ENCODE peak calls at places on chromosomes 12 and 14, in seven cellular contexts. One of them, this sample, is unnamed.

GRCh38 chr14:54727929-54728328 is 161.0 kb downstream of the SAMD4A start:
- DNase-seq in trophoblast cell: no peak
- DNase-seq in IMR-90: no peak
- DNase-seq in neuronal stem cell: no peak
- DNase-seq in mesenchymal stem cell: no peak
- DNase-seq in mesendoderm: no peak
- DNase-seq in H1: no peak
- DNase-seq in this sample: no peak

GRCh38 chr14:83838221-83838620 is 1691.7 kb upstream of the FLRT2 start:
- DNase-seq in trophoblast cell: no peak
- DNase-seq in IMR-90: peak
- DNase-seq in neuronal stem cell: no peak
- DNase-seq in mesenchymal stem cell: peak
- DNase-seq in mesendoderm: peak
- DNase-seq in H1: no peak
- DNase-seq in this sample: no peak

GRCh38 chr12:16526693-16527092 is 79.3 kb downstream of the LMO3 start:
- DNase-seq in trophoblast cell: peak
- DNase-seq in IMR-90: peak
- DNase-seq in neuronal stem cell: no peak
- DNase-seq in mesenchymal stem cell: peak
- DNase-seq in mesendoderm: peak
- DNase-seq in H1: no peak
- DNase-seq in this sample: no peak

GRCh38 chr12:50925342-50925651 is 27.0 kb upstream of the HIGD1C start:
- DNase-seq in trophoblast cell: no peak
- DNase-seq in IMR-90: no peak
- DNase-seq in neuronal stem cell: no peak
- DNase-seq in mesenchymal stem cell: no peak
- DNase-seq in mesendoderm: no peak
- DNase-seq in H1: no peak
- DNase-seq in this sample: peak

GRCh38 chr14:24098927-24099813 is 5.1 kb downstream of the PCK2 start:
- DNase-seq in trophoblast cell: no peak
- DNase-seq in IMR-90: no peak
- DNase-seq in neuronal stem cell: no peak
- DNase-seq in mesenchymal stem cell: no peak
- DNase-seq in mesendoderm: no peak
- DNase-seq in H1: no peak
- DNase-seq in this sample: no peak

GRCh38 chr12:91608562-91608961 is 425.9 kb upstream of the DCN start:
- DNase-seq in trophoblast cell: no peak
- DNase-seq in IMR-90: no peak
- DNase-seq in neuronal stem cell: no peak
- DNase-seq in mesenchymal stem cell: peak
- DNase-seq in mesendoderm: no peak
- DNase-seq in H1: no peak
- DNase-seq in this sample: no peak

GRCh38 chr12:7555752-7556151 is 52.2 kb upstream of the CD163 start:
- DNase-seq in trophoblast cell: peak
- DNase-seq in IMR-90: peak
- DNase-seq in neuronal stem cell: no peak
- DNase-seq in mesenchymal stem cell: peak
- DNase-seq in mesendoderm: no peak
- DNase-seq in H1: no peak
- DNase-seq in this sample: no peak

GRCh38 chr14:54893151-54893760 is 9.4 kb downstream of the GCH1 start:
- DNase-seq in trophoblast cell: peak
- DNase-seq in IMR-90: peak
- DNase-seq in neuronal stem cell: no peak
- DNase-seq in mesenchymal stem cell: peak
- DNase-seq in mesendoderm: peak
- DNase-seq in H1: no peak
- DNase-seq in this sample: no peak

GRCh38 chr12:122028601-122029560 is 7.2 kb downstream of the BCL7A start:
- DNase-seq in trophoblast cell: no peak
- DNase-seq in IMR-90: no peak
- DNase-seq in neuronal stem cell: no peak
- DNase-seq in mesenchymal stem cell: no peak
- DNase-seq in mesendoderm: no peak
- DNase-seq in H1: no peak
- DNase-seq in this sample: no peak

GRCh38 chr12:69007166-69007857 is 74.3 kb upstream of the CPM start:
- DNase-seq in trophoblast cell: peak
- DNase-seq in IMR-90: peak
- DNase-seq in neuronal stem cell: peak
- DNase-seq in mesenchymal stem cell: peak
- DNase-seq in mesendoderm: no peak
- DNase-seq in H1: no peak
- DNase-seq in this sample: peak

GRCh38 chr14:75549169-75549568 is 26.9 kb downstream of the BATF start:
- DNase-seq in trophoblast cell: no peak
- DNase-seq in IMR-90: no peak
- DNase-seq in neuronal stem cell: no peak
- DNase-seq in mesenchymal stem cell: no peak
- DNase-seq in mesendoderm: no peak
- DNase-seq in H1: no peak
- DNase-seq in this sample: no peak

GRCh38 chr12:42296503-42297109 is 29.3 kb downstream of the ZCRB1 start:
- DNase-seq in trophoblast cell: peak
- DNase-seq in IMR-90: no peak
- DNase-seq in neuronal stem cell: no peak
- DNase-seq in mesenchymal stem cell: peak
- DNase-seq in mesendoderm: peak
- DNase-seq in H1: peak
- DNase-seq in this sample: no peak

GRCh38 chr14:95488376-95489162 is 27.9 kb downstream of the SYNE3 start:
- DNase-seq in trophoblast cell: peak
- DNase-seq in IMR-90: peak
- DNase-seq in neuronal stem cell: no peak
- DNase-seq in mesenchymal stem cell: no peak
- DNase-seq in mesendoderm: no peak
- DNase-seq in H1: no peak
- DNase-seq in this sample: no peak

GRCh38 chr14:70886421-70887206 is 20.6 kb upstream of the PCNX1 start:
- DNase-seq in trophoblast cell: no peak
- DNase-seq in IMR-90: no peak
- DNase-seq in neuronal stem cell: no peak
- DNase-seq in mesenchymal stem cell: peak
- DNase-seq in mesendoderm: peak
- DNase-seq in H1: no peak
- DNase-seq in this sample: no peak

GRCh38 chr12:13368431-13368830 is 171.9 kb downstream of the EMP1 start:
- DNase-seq in trophoblast cell: no peak
- DNase-seq in IMR-90: no peak
- DNase-seq in neuronal stem cell: no peak
- DNase-seq in mesenchymal stem cell: no peak
- DNase-seq in mesendoderm: peak
- DNase-seq in H1: peak
- DNase-seq in this sample: no peak

GRCh38 chr14:31760277-31760676 is 199.1 kb downstream of the NUBPL start:
- DNase-seq in trophoblast cell: no peak
- DNase-seq in IMR-90: no peak
- DNase-seq in neuronal stem cell: no peak
- DNase-seq in mesenchymal stem cell: no peak
- DNase-seq in mesendoderm: no peak
- DNase-seq in H1: no peak
- DNase-seq in this sample: no peak

DNA sequence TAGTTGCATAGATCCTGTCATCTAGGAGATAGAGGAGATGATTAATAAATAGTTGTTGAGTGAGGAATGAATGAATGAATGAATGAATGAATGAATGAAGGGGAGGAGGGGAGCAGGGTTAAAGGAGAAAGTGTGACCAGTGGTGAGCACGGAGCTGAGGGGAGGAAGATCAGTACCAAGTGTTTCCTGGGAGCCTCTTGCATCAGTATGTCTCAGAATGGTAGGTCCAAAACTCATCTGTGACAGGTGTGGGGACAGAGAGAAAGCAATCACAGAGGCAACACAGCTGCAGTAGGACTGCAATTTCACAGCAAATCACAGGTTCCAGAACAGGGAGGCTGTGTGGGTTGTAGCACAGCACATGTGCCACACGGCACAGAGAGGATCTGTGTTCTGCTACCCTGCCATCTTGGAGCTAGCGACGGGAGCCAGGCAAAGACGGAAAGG is 14.5 kb upstream of the TNFRSF1A start:
- DNase-seq in trophoblast cell: no peak
- DNase-seq in IMR-90: no peak
- DNase-seq in neuronal stem cell: no peak
- DNase-seq in mesenchymal stem cell: no peak
- DNase-seq in mesendoderm: no peak
- DNase-seq in H1: no peak
- DNase-seq in this sample: no peak
- H2BK5ac ChIP-seq in trophoblast cell: no peak
- H2BK5ac ChIP-seq in IMR-90: no peak
- H2BK5ac ChIP-seq in neuronal stem cell: no peak
- H2BK5ac ChIP-seq in mesenchymal stem cell: no peak
- H2BK5ac ChIP-seq in mesendoderm: no peak
- H2BK5ac ChIP-seq in H1: no peak
- H2BK5ac ChIP-seq in this sample: no peak

DNA sequence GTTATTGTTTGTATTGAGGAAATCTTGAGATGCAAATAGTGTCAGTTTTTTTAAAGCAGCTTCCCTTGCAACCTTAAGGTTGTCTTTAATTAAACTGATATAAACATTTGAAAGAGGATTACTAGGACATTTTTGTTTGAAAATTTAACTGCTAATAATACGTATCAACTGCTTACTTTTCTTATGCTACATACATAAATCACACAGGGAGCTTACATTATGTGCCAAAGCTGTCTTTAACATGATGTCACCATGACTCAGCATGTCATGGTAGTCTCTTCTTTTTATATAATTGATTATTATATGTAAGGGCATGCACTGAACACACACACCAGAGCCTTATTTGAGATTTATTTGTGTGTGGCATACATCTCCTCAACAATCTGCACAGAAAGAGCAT is 63.0 kb upstream of the PTHLH start:
- DNase-seq in trophoblast cell: peak
- DNase-seq in IMR-90: peak
- DNase-seq in neuronal stem cell: no peak
- DNase-seq in mesenchymal stem cell: peak
- DNase-seq in mesendoderm: peak
- DNase-seq in H1: no peak
- DNase-seq in this sample: no peak
- H2BK5ac ChIP-seq in trophoblast cell: no peak
- H2BK5ac ChIP-seq in IMR-90: peak
- H2BK5ac ChIP-seq in neuronal stem cell: no peak
- H2BK5ac ChIP-seq in mesenchymal stem cell: no peak
- H2BK5ac ChIP-seq in mesendoderm: no peak
- H2BK5ac ChIP-seq in H1: no peak
- H2BK5ac ChIP-seq in this sample: no peak

DNA sequence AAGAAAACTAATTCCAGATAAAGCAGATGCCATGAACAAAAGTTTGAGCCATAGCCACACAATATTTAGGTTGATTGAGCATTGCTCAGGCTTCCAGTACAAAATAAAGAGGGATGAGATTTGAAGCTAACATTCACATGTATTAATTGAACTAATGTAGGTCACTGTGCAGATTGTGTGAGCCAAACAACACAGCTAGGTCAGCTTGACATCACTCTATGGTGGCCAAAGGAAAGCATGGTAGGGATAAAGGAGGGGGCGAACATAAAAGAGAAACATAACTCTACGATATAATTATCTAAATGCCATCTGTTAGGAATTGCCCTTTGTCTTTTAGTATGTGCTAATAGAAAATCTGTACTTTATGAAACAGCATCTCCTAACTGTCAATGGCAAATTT is 477.7 kb upstream of the SYT1 start:
- DNase-seq in trophoblast cell: no peak
- DNase-seq in IMR-90: no peak
- DNase-seq in neuronal stem cell: no peak
- DNase-seq in mesenchymal stem cell: no peak
- DNase-seq in mesendoderm: no peak
- DNase-seq in H1: no peak
- DNase-seq in this sample: no peak
- H2BK5ac ChIP-seq in trophoblast cell: no peak
- H2BK5ac ChIP-seq in IMR-90: no peak
- H2BK5ac ChIP-seq in neuronal stem cell: no peak
- H2BK5ac ChIP-seq in mesenchymal stem cell: no peak
- H2BK5ac ChIP-seq in mesendoderm: no peak
- H2BK5ac ChIP-seq in H1: no peak
- H2BK5ac ChIP-seq in this sample: no peak

GRCh38 chr12:79402626-79403025 is 288.1 kb downstream of the PAWR start:
- DNase-seq in trophoblast cell: no peak
- DNase-seq in IMR-90: peak
- DNase-seq in neuronal stem cell: no peak
- DNase-seq in mesenchymal stem cell: peak
- DNase-seq in mesendoderm: no peak
- DNase-seq in H1: no peak
- DNase-seq in this sample: no peak

GRCh38 chr12:79397609-79398008 is 293.2 kb downstream of the PAWR start:
- DNase-seq in trophoblast cell: no peak
- DNase-seq in IMR-90: peak
- DNase-seq in neuronal stem cell: no peak
- DNase-seq in mesenchymal stem cell: no peak
- DNase-seq in mesendoderm: no peak
- DNase-seq in H1: no peak
- DNase-seq in this sample: no peak

DNA sequence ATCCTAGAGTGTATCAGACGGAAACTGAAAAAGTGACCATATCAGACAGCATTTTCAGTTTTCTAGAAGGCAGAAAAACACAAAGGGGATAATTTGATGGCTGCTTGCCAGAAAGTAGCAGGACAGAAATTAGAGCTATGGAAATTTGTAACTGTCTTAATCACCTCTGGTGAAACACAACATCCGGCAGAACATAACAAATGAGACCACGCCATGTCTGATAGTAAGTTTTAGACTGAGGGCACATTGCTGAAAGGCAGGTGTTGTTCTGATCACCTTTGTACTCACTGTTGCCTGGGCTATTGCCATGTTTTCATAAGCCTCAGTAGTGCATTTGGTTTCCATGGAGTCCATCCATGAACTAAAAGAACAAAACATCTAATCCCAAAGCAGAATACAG is 290.3 kb downstream of the PAWR start:
- DNase-seq in trophoblast cell: no peak
- DNase-seq in IMR-90: no peak
- DNase-seq in neuronal stem cell: no peak
- DNase-seq in mesenchymal stem cell: no peak
- DNase-seq in mesendoderm: no peak
- DNase-seq in H1: no peak
- DNase-seq in this sample: no peak
- H2BK5ac ChIP-seq in trophoblast cell: no peak
- H2BK5ac ChIP-seq in IMR-90: no peak
- H2BK5ac ChIP-seq in neuronal stem cell: no peak
- H2BK5ac ChIP-seq in mesenchymal stem cell: no peak
- H2BK5ac ChIP-seq in mesendoderm: no peak
- H2BK5ac ChIP-seq in H1: no peak
- H2BK5ac ChIP-seq in this sample: no peak

GRCh38 chr14:63692309-63693020 is 35.4 kb downstream of the SGPP1 start:
- DNase-seq in trophoblast cell: peak
- DNase-seq in IMR-90: peak
- DNase-seq in neuronal stem cell: no peak
- DNase-seq in mesenchymal stem cell: no peak
- DNase-seq in mesendoderm: no peak
- DNase-seq in H1: no peak
- DNase-seq in this sample: no peak
- H2BK5ac ChIP-seq in trophoblast cell: no peak
- H2BK5ac ChIP-seq in IMR-90: no peak
- H2BK5ac ChIP-seq in neuronal stem cell: no peak
- H2BK5ac ChIP-seq in mesenchymal stem cell: no peak
- H2BK5ac ChIP-seq in mesendoderm: no peak
- H2BK5ac ChIP-seq in H1: no peak
- H2BK5ac ChIP-seq in this sample: no peak

This sample was measured in H9.